ENCODE peak calls at places on chromosomes 4 and X, in five cellular contexts. One of them, this sample, is unnamed.

GRCh38 chr4:113961322-113961698 is 18.1 kb downstream of the ARSJ start:
- DNase-seq in left cardiac atrium: no peak
- DNase-seq in activated CD4-positive, alpha-beta T cell treated with anti-CD3 and anti-CD28 coated beads for 48 hours: no peak
- DNase-seq in left kidney: peak
- DNase-seq in activated gamma-delta T cell treated with anti-CD3 and anti-CD28 coated beads, Interleukin-2, amount 50 U/mL, for 16 hours: no peak
- DNase-seq in this sample: no peak

GRCh38 chrX:107549504-107549903 is 78.8 kb upstream of the PRPS1 start:
- DNase-seq in left cardiac atrium: no peak
- DNase-seq in activated CD4-positive, alpha-beta T cell treated with anti-CD3 and anti-CD28 coated beads for 48 hours: peak
- DNase-seq in left kidney: no peak
- DNase-seq in activated gamma-delta T cell treated with anti-CD3 and anti-CD28 coated beads, Interleukin-2, amount 50 U/mL, for 16 hours: no peak
- DNase-seq in this sample: no peak

GRCh38 chrX:30892591-30892990 is 3.5 kb upstream of the TAB3 start:
- DNase-seq in left cardiac atrium: no peak
- DNase-seq in activated CD4-positive, alpha-beta T cell treated with anti-CD3 and anti-CD28 coated beads for 48 hours: no peak
- DNase-seq in left kidney: no peak
- DNase-seq in activated gamma-delta T cell treated with anti-CD3 and anti-CD28 coated beads, Interleukin-2, amount 50 U/mL, for 16 hours: no peak
- DNase-seq in this sample: no peak

GRCh38 chrX:78945186-78945912 is at the start of gene P2RY10:
- DNase-seq in left cardiac atrium: no peak
- DNase-seq in activated CD4-positive, alpha-beta T cell treated with anti-CD3 and anti-CD28 coated beads for 48 hours: peak
- DNase-seq in left kidney: no peak
- DNase-seq in activated gamma-delta T cell treated with anti-CD3 and anti-CD28 coated beads, Interleukin-2, amount 50 U/mL, for 16 hours: peak
- DNase-seq in this sample: no peak

GRCh38 chr4:67963345-67963744 is at the start of gene TMPRSS11A:
- DNase-seq in left cardiac atrium: no peak
- DNase-seq in activated CD4-positive, alpha-beta T cell treated with anti-CD3 and anti-CD28 coated beads for 48 hours: no peak
- DNase-seq in left kidney: no peak
- DNase-seq in activated gamma-delta T cell treated with anti-CD3 and anti-CD28 coated beads, Interleukin-2, amount 50 U/mL, for 16 hours: no peak
- DNase-seq in this sample: no peak

GRCh38 chr4:83639849-83640493 is 104.1 kb downstream of the GPAT3 start:
- DNase-seq in left cardiac atrium: no peak
- DNase-seq in activated CD4-positive, alpha-beta T cell treated with anti-CD3 and anti-CD28 coated beads for 48 hours: peak
- DNase-seq in left kidney: peak
- DNase-seq in activated gamma-delta T cell treated with anti-CD3 and anti-CD28 coated beads, Interleukin-2, amount 50 U/mL, for 16 hours: peak
- DNase-seq in this sample: peak

GRCh38 chr4:110621839-110622751 is 782 bp downstream of the PITX2 start:
- DNase-seq in left cardiac atrium: no peak
- DNase-seq in activated CD4-positive, alpha-beta T cell treated with anti-CD3 and anti-CD28 coated beads for 48 hours: no peak
- DNase-seq in left kidney: peak
- DNase-seq in activated gamma-delta T cell treated with anti-CD3 and anti-CD28 coated beads, Interleukin-2, amount 50 U/mL, for 16 hours: no peak
- DNase-seq in this sample: no peak

GRCh38 chr4:89558147-89558546 is 250.5 kb upstream of the GPRIN3 start:
- DNase-seq in left cardiac atrium: no peak
- DNase-seq in activated CD4-positive, alpha-beta T cell treated with anti-CD3 and anti-CD28 coated beads for 48 hours: no peak
- DNase-seq in left kidney: peak
- DNase-seq in activated gamma-delta T cell treated with anti-CD3 and anti-CD28 coated beads, Interleukin-2, amount 50 U/mL, for 16 hours: no peak
- DNase-seq in this sample: no peak

GRCh38 chrX:103477496-103477895 is 41.8 kb downstream of the RAB40A start:
- DNase-seq in left cardiac atrium: no peak
- DNase-seq in activated CD4-positive, alpha-beta T cell treated with anti-CD3 and anti-CD28 coated beads for 48 hours: no peak
- DNase-seq in left kidney: no peak
- DNase-seq in activated gamma-delta T cell treated with anti-CD3 and anti-CD28 coated beads, Interleukin-2, amount 50 U/mL, for 16 hours: no peak
- DNase-seq in this sample: no peak

GRCh38 chr4:123807866-123808265 is 411.3 kb downstream of the SPRY1 start:
- DNase-seq in left cardiac atrium: no peak
- DNase-seq in activated CD4-positive, alpha-beta T cell treated with anti-CD3 and anti-CD28 coated beads for 48 hours: no peak
- DNase-seq in left kidney: no peak
- DNase-seq in activated gamma-delta T cell treated with anti-CD3 and anti-CD28 coated beads, Interleukin-2, amount 50 U/mL, for 16 hours: no peak
- DNase-seq in this sample: no peak

GRCh38 chr4:94486372-94486801 is 34.6 kb downstream of the PDLIM5 start:
- DNase-seq in left cardiac atrium: no peak
- DNase-seq in activated CD4-positive, alpha-beta T cell treated with anti-CD3 and anti-CD28 coated beads for 48 hours: no peak
- DNase-seq in left kidney: peak
- DNase-seq in activated gamma-delta T cell treated with anti-CD3 and anti-CD28 coated beads, Interleukin-2, amount 50 U/mL, for 16 hours: no peak
- DNase-seq in this sample: no peak

GRCh38 chrX:103215037-103215767 is at the start of gene BEX4:
- DNase-seq in left cardiac atrium: peak
- DNase-seq in activated CD4-positive, alpha-beta T cell treated with anti-CD3 and anti-CD28 coated beads for 48 hours: peak
- DNase-seq in left kidney: peak
- DNase-seq in activated gamma-delta T cell treated with anti-CD3 and anti-CD28 coated beads, Interleukin-2, amount 50 U/mL, for 16 hours: peak
- DNase-seq in this sample: peak

GRCh38 chrX:13131511-13132137 is 87.2 kb upstream of the FAM9C start:
- DNase-seq in left cardiac atrium: no peak
- DNase-seq in activated CD4-positive, alpha-beta T cell treated with anti-CD3 and anti-CD28 coated beads for 48 hours: no peak
- DNase-seq in left kidney: no peak
- DNase-seq in activated gamma-delta T cell treated with anti-CD3 and anti-CD28 coated beads, Interleukin-2, amount 50 U/mL, for 16 hours: no peak
- DNase-seq in this sample: no peak

GRCh38 chr4:40949701-40950100 is 199.9 kb downstream of the NSUN7 start:
- DNase-seq in left cardiac atrium: no peak
- DNase-seq in activated CD4-positive, alpha-beta T cell treated with anti-CD3 and anti-CD28 coated beads for 48 hours: no peak
- DNase-seq in left kidney: no peak
- DNase-seq in activated gamma-delta T cell treated with anti-CD3 and anti-CD28 coated beads, Interleukin-2, amount 50 U/mL, for 16 hours: no peak
- DNase-seq in this sample: no peak